ENCODE peak calls at places on chromosomes 5 and 9, in five cellular contexts. Z is stomach, F is hypothalamus, I is amniotic epithelial cell, T is T-helper 2 cell. A is an unnamed sample.
A peak's percentile ranks its signal among the peaks of the same experiment; 100 is the strongest.

GRCh38 chr9:94941211-94941875 is 214.8 kb downstream of the AOPEP start:
- DNase-seq in Z (no peak), F (no peak), I (no peak), T (no peak), A (no peak)

GRCh38 chr5:1471240-1471853 is 26.1 kb upstream of the SLC6A3 start:
- DNase-seq in Z (no peak), F (no peak), I (no peak), T (no peak), A (no peak)

GRCh38 chr5:176748073-176748966 is 62.0 kb upstream of the UNC5A start:
- DNase-seq in Z (no peak), F (no peak), I (no peak), T (no peak), A (no peak)

GRCh38 chr5:159095218-159095617 is 4.5 kb downstream of the EBF1 start:
- DNase-seq in Z (no peak), F (no peak), I (no peak), T (no peak), A (no peak)

GRCh38 chr9:112556497-112557085 is 70.0 kb downstream of the KIAA1958 start:
- DNase-seq in Z (no peak), F (no peak), I (peak; percentile 83), T (no peak), A (no peak)

GRCh38 chr5:72709341-72709740 is 107.1 kb upstream of the TNPO1 start:
- DNase-seq in Z (no peak), F (no peak), I (no peak), T (no peak), A (no peak)

GRCh38 chr5:138068742-138069375 is 15.0 kb upstream of the WNT8A start:
- DNase-seq in Z (peak; percentile 88), F (peak; percentile 8), I (peak; percentile 67), T (peak; percentile 56), A (peak; percentile 74)

GRCh38 chr5:27450607-27451006 is 412.2 kb upstream of the CDH9 start:
- DNase-seq in Z (no peak), F (no peak), I (peak; percentile 52), T (no peak), A (no peak)

GRCh38 chr9:128454991-128455390 is 815 bp upstream of the ODF2 start:
- DNase-seq in Z (no peak), F (no peak), I (no peak), T (no peak), A (no peak)

GRCh38 chr5:139137703-139138102 is 60.5 kb downstream of the SIL1 start:
- DNase-seq in Z (peak; percentile 47), F (no peak), I (peak; percentile 82), T (no peak), A (no peak)

GRCh38 chr9:13755551-13755950 is 476.1 kb upstream of the MPDZ start:
- DNase-seq in Z (no peak), F (no peak), I (no peak), T (no peak), A (no peak)

GRCh38 chr9:95311956-95312355 is 5.6 kb downstream of the FANCC start:
- DNase-seq in Z (no peak), F (no peak), I (peak; percentile 85), T (no peak), A (no peak)

GRCh38 chr5:169856571-169856970 is 123.7 kb downstream of the INSYN2B start:
- DNase-seq in Z (no peak), F (no peak), I (peak; percentile 87), T (no peak), A (no peak)

GRCh38 chr5:110785356-110785755 is 46.5 kb downstream of the SLC25A46 start:
- DNase-seq in Z (no peak), F (no peak), I (peak; percentile 57), T (no peak), A (no peak)

GRCh38 chr5:19044931-19045695 is 942.9 kb downstream of the CDH18 start:
- DNase-seq in Z (no peak), F (no peak), I (no peak), T (no peak), A (no peak)

GRCh38 chr9:127961166-127961490 is 19.7 kb downstream of the EEIG1 start:
- DNase-seq in Z (no peak), F (no peak), I (no peak), T (no peak), A (no peak)

GRCh38 chr5:87267574-87268125 is at the start of gene RASA1:
- DNase-seq in Z (peak; percentile 91), F (peak; percentile 91), I (peak; percentile 83), T (peak; percentile 75), A (peak; percentile 97)

GRCh38 chr5:160477266-160477970 is 55.8 kb downstream of the PTTG1 start:
- DNase-seq in Z (no peak), F (no peak), I (no peak), T (no peak), A (no peak)

GRCh38 chr9:135440620-135441019 is 39.0 kb upstream of the PPP1R26 start:
- DNase-seq in Z (peak; percentile 46), F (no peak), I (no peak), T (no peak), A (no peak)

GRCh38 chr5:112586596-112587062 is 151.1 kb upstream of the APC start:
- DNase-seq in Z (no peak), F (no peak), I (no peak), T (no peak), A (no peak)

A was measured in ureter.